ENCODE peak calls at places on chromosome 22, in nine cellular contexts. Z, N, D, G, S, Q, A, L and I are unnamed samples.

GRCh38 chr22:21842946-21843345 is 24.5 kb downstream of the MAPK1 start:
- DNase-seq in Z (no peak), N (no peak), D (no peak), G (no peak), S (no peak), Q (no peak), A (no peak), L (no peak), I (no peak)

GRCh38 chr22:24482586-24482985 is 12.5 kb upstream of the UPB1 start:
- DNase-seq in Z (no peak), N (no peak), D (no peak), G (no peak), S (no peak), Q (no peak), A (no peak), L (no peak), I (no peak)

GRCh38 chr22:43385770-43386641 is 25.8 kb upstream of the MPPED1 start:
- DNase-seq in Z (peak), N (peak), D (peak), G (peak), S (no peak), Q (peak), A (peak), L (peak), I (no peak)

GRCh38 chr22:24325105-24325757 is 54.6 kb downstream of the SPECC1L start:
- DNase-seq in Z (no peak), N (peak), D (no peak), G (no peak), S (peak), Q (no peak), A (no peak), L (peak), I (no peak)

GRCh38 chr22:30785527-30785926 is 90.9 kb downstream of the OSBP2 start:
- DNase-seq in Z (no peak), N (no peak), D (no peak), G (no peak), S (no peak), Q (no peak), A (no peak), L (no peak), I (no peak)

GRCh38 chr22:49213731-49214352 is 613.8 kb downstream of the BRD1 start:
- DNase-seq in Z (peak), N (no peak), D (no peak), G (no peak), S (no peak), Q (no peak), A (no peak), L (no peak), I (peak)

GRCh38 chr22:41920271-41920976 is 5.5 kb upstream of the SHISA8 start:
- DNase-seq in Z (no peak), N (no peak), D (no peak), G (no peak), S (no peak), Q (no peak), A (peak), L (no peak), I (no peak)

GRCh38 chr22:32536352-32536751 is 61.7 kb downstream of the FBXO7 start:
- DNase-seq in Z (no peak), N (no peak), D (no peak), G (no peak), S (no peak), Q (no peak), A (no peak), L (no peak), I (no peak)

GRCh38 chr22:44683237-44683636 is 18.8 kb upstream of the PRR5 start:
- DNase-seq in Z (no peak), N (no peak), D (no peak), G (no peak), S (peak), Q (no peak), A (no peak), L (no peak), I (no peak)

GRCh38 chr22:49137216-49137840 is 690.3 kb downstream of the BRD1 start:
- DNase-seq in Z (no peak), N (no peak), D (no peak), G (no peak), S (no peak), Q (no peak), A (no peak), L (no peak), I (no peak)

GRCh38 chr22:24441406-24442351 is 14.3 kb downstream of the ADORA2A start:
- DNase-seq in Z (peak), N (no peak), D (no peak), G (no peak), S (no peak), Q (no peak), A (no peak), L (peak), I (no peak)

GRCh38 chr22:48507171-48507570 is 1320.5 kb downstream of the BRD1 start:
- DNase-seq in Z (no peak), N (no peak), D (no peak), G (no peak), S (no peak), Q (no peak), A (no peak), L (no peak), I (no peak)

GRCh38 chr22:43014062-43014875 is 680 bp downstream of the PACSIN2 start:
- DNase-seq in Z (peak), N (peak), D (no peak), G (no peak), S (no peak), Q (no peak), A (peak), L (peak), I (no peak)

GRCh38 chr22:45499746-45500145 is 2.9 kb upstream of the FBLN1 start:
- DNase-seq in Z (no peak), N (no peak), D (no peak), G (no peak), S (no peak), Q (no peak), A (peak), L (no peak), I (no peak)

GRCh38 chr22:24585461-24585860 is 7.4 kb downstream of the LRRC75B start:
- DNase-seq in Z (no peak), N (no peak), D (no peak), G (no peak), S (no peak), Q (no peak), A (no peak), L (no peak), I (no peak)

GRCh38 chr22:27430799-27431480 is 370.6 kb downstream of the MN1 start:
- DNase-seq in Z (no peak), N (no peak), D (no peak), G (no peak), S (no peak), Q (no peak), A (no peak), L (no peak), I (no peak)

GRCh38 chr22:50548913-50549790 is 3.5 kb downstream of the KLHDC7B start:
- DNase-seq in Z (no peak), N (no peak), D (no peak), G (no peak), S (no peak), Q (no peak), A (no peak), L (peak), I (no peak)

GRCh38 chr22:33529424-33530113 is 390.7 kb downstream of the LARGE1 start:
- DNase-seq in Z (no peak), N (no peak), D (no peak), G (no peak), S (no peak), Q (no peak), A (no peak), L (no peak), I (no peak)

GRCh38 chr22:50270302-50271010 is at the start of gene MAPK11:
- DNase-seq in Z (peak), N (peak), D (no peak), G (no peak), S (no peak), Q (no peak), A (peak), L (peak), I (no peak)

GRCh38 chr22:19179472-19180048 is 1.0 kb upstream of the SLC25A1 start:
- DNase-seq in Z (peak), N (peak), D (peak), G (peak), S (peak), Q (peak), A (peak), L (peak), I (no peak)

GRCh38 chr22:25627271-25627848 is 62.9 kb downstream of the GRK3 start:
- DNase-seq in Z (no peak), N (no peak), D (no peak), G (no peak), S (no peak), Q (no peak), A (no peak), L (peak), I (no peak)

GRCh38 chr22:25823276-25823675 is 81.3 kb downstream of the MYO18B start:
- DNase-seq in Z (no peak), N (no peak), D (no peak), G (no peak), S (no peak), Q (no peak), A (no peak), L (no peak), I (no peak)

GRCh38 chr22:43921361-43921760 is 2.2 kb upstream of the PNPLA3 start:
- DNase-seq in Z (no peak), N (peak), D (peak), G (peak), S (no peak), Q (no peak), A (no peak), L (no peak), I (no peak)

GRCh38 chr22:17104336-17104935 is 16.7 kb downstream of the TMEM121B start:
- DNase-seq in Z (no peak), N (no peak), D (no peak), G (no peak), S (no peak), Q (no peak), A (no peak), L (no peak), I (no peak)

GRCh38 chr22:37503183-37503683 is 16.0 kb downstream of the CARD10 start:
- DNase-seq in Z (no peak), N (no peak), D (no peak), G (no peak), S (no peak), Q (no peak), A (no peak), L (no peak), I (no peak)

GRCh38 chr22:50048836-50049235 is 9.3 kb downstream of the TTLL8 start:
- DNase-seq in Z (no peak), N (no peak), D (no peak), G (no peak), S (no peak), Q (no peak), A (no peak), L (no peak), I (no peak)

GRCh38 chr22:50440544-50441249 is 34.1 kb downstream of the SBF1 start:
- DNase-seq in Z (no peak), N (no peak), D (no peak), G (no peak), S (no peak), Q (no peak), A (no peak), L (no peak), I (no peak)

GRCh38 chr22:36319595-36320497 is 66.9 kb downstream of the APOL1 start:
- DNase-seq in Z (no peak), N (no peak), D (no peak), G (no peak), S (no peak), Q (no peak), A (no peak), L (no peak), I (no peak)
- TF ChIP-seq POLR2AphosphoS5 in Z (peak), N (no peak), D (no peak), G (no peak), S (peak), Q (peak), A (no peak), L (peak), I (peak)

DNA sequence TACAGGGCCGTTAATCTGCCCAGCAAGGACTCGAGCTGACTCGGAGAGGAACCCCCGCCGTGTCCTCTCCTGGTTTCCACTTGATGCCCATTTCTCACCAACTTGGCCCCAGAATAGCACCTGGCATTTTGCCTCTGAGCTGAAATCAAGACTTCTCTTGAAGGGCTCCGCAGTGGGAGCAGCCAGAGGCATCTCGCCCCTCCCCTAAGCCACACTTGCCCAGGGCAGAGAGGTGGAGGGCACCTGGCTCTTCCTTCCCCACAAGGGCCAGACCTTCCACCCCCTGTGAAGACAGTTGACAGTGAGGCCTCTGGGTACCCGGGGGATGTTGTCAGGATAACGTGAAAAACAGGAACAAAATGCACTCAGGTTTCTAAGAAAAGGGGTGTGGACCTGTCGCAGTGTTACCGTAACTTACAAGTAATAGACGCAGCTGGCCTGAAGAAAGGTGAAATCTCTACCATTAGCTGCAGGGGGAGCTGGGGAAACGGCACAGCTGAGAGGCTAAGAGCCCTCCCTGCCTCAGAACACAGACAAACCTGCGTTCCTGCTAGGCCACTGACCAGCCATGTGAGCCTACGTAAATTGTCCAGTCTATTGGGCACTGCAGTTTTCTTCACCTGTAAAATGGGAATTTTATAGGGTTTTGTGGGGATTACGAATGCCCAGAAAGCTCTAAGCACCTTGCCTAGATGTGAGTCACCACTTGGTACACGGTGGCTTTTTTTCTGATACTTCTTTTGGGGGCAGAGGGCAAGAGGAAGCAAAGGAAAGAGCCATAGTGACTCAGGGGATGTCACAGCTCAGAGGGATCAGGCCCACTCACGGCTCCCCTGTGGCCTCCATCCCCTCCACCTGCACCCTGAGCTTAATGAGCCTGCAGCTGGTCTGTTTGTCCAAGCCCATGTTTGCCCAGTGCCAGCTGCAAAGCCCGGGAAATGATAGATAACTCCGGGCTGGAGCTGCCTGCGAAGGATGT is 18.6 kb upstream of the CABP7 start:
- DNase-seq in Z (no peak), N (peak), D (no peak), G (peak), S (no peak), Q (no peak), A (peak), L (peak), I (no peak)
- TF ChIP-seq CTCF in Z (no peak), N (peak), D (no peak), G (peak), S (peak), Q (peak), A (no peak), L (peak), I (no peak)

DNA sequence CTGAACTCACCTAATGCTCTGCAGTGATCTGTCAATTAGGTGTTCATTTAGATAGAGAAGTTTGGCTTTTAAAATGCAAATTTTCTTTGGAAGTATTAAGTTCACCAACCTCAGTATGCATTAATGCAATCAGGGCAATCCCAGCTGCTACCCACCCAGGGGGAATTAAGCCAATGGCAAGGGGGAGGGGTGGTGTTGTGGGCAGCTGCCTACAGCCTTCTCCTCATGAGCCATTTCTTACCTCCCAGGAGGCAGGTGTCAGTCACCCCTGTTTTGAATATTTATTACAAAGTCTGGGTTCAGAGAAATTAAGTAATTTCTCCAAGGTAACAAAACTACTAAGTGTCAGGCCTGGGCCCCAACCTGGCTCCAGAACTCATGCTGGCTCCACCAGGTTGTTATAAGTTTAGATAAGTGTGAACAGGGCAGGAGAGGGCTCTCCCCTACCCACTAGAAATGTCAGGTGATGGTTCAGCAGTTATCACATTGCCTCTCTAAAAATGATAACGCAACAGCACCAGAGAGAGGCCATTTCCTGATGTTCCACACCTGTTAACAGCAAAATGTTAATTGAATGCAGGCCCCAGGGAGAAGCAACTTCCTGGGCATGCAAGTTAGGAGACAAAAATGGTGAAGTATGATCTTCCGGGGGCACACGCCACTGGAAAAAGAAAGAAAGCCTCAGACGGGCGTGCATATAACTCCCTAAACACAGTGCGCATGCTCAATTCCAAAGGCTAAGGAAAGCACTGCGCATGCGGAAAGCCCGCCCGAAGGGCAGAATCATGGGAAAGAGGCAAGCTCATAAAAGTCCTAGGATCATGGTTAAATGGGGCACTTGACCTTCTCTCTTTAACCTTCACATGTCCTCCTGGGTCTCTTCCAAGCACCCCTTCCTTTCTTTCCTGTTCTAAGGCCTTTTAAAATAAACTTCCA is 35.4 kb upstream of the GNAZ start:
- DNase-seq in Z (no peak), N (no peak), D (no peak), G (no peak), S (no peak), Q (no peak), A (no peak), L (no peak), I (no peak)
- H3K27ac ChIP-seq in Z (no peak), N (no peak), D (no peak), G (no peak), S (no peak), Q (no peak), A (no peak), L (no peak), I (no peak)

GRCh38 chr22:20569059-20570058 is 61.9 kb downstream of the MED15 start:
- DNase-seq in Z (peak), N (no peak), D (no peak), G (peak), S (peak), Q (no peak), A (peak), L (no peak), I (no peak)
- TF ChIP-seq POLR2AphosphoS5 in Z (peak), N (no peak), D (no peak), G (no peak), S (no peak), Q (no peak), A (peak), L (peak), I (peak)

DNA sequence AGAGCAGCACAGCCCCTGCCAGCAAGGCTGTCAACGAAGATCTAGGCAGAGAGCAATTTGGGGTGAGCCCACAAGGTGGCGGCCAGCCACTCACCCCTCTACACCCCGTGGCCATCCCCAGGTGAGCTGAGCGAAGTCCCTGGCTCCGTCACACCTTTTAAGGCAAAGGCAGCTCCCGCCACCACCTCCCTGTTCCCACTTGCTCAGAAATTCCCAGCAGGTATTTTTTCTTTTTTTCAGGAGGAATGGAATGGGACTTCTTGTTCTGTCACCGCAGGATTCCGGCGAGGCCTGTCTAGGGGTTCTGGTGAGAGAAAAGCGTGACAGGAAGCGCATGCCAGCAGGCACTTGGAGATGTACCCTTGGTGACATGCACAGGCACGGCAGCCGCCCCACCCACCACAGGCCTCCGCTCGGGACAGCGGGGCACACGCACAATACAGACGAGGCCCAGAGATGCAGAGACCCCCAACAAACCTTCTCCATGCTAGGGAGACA is 10.0 kb downstream of the RPL3 start:
- DNase-seq in Z (no peak), N (no peak), D (no peak), G (no peak), S (no peak), Q (no peak), A (no peak), L (no peak), I (no peak)
- TF ChIP-seq CTCF in Z (no peak), N (peak), D (peak), G (peak), S (no peak), Q (peak), A (no peak), L (no peak), I (no peak)

GRCh38 chr22:29202231-29203192 is 3.2 kb upstream of the EMID1 start:
- DNase-seq in Z (peak), N (peak), D (no peak), G (no peak), S (peak), Q (no peak), A (peak), L (peak), I (no peak)
- H3K27ac ChIP-seq in Z (peak), N (no peak), D (no peak), G (no peak), S (peak), Q (no peak), A (peak), L (no peak), I (no peak)

DNA sequence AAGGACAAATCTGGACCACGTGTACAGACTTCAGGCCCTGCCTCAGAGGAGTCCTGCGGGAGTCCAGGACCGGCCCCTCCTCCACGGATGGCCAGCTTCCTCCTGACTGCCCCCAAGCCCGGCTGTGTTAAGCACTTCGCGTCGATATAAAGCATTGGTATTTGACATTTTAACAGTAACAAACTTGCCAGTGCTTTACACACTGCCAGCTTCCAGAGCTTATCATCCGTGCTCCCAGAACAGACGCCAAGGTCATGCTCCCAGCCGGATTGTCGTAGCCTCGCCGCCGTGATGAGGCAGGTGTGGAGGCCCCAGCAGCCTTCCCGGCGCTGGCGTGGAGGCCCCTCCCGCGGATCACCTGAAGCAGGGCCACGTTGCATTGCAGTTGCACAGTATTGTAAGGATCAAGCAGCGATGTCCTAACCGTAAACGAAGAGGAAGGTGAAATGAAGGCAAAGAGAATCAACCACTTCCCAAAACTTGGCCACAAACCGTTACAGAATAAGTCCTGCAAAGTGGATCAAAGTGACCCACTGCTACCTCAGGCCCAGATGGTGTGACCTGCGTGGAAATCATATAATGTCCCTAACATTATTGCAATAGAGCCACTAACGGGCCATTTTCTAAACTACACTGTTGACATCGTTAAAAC is 51.7 kb downstream of the CERK start:
- DNase-seq in Z (peak), N (no peak), D (no peak), G (no peak), S (no peak), Q (no peak), A (no peak), L (no peak), I (no peak)
- TF ChIP-seq POLR2AphosphoS5 in Z (peak), N (no peak), D (no peak), G (no peak), S (no peak), Q (no peak), A (no peak), L (no peak), I (no peak)